ENCODE peak calls at places on chromosomes 3 and 15, in seven cellular contexts. V, G, X, R, D, C and A are unnamed samples.

GRCh38 chr15:36959746-36960145 is 140.6 kb downstream of the MEIS2 start:
- DNase-seq in V (no peak), G (peak; percentile 24), X (no peak), R (no peak), D (peak; percentile 18), C (no peak), A (no peak)

GRCh38 chr15:74333093-74333492 is 34.4 kb downstream of the CYP11A1 start:
- DNase-seq in V (no peak), G (no peak), X (no peak), R (no peak), D (no peak), C (no peak), A (no peak)

GRCh38 chr3:172520332-172520831 is 2.8 kb downstream of the TNFSF10 start:
- DNase-seq in V (no peak), G (peak; percentile 91), X (no peak), R (peak; percentile 66), D (peak; percentile 37), C (no peak), A (no peak)

GRCh38 chr3:59774613-59775012 is 724.8 kb upstream of the CFAP20DC start:
- DNase-seq in V (no peak), G (peak; percentile 54), X (no peak), R (peak; percentile 58), D (peak; percentile 86), C (no peak), A (no peak)

GRCh38 chr3:149898771-149899170 is 71.9 kb downstream of the PFN2 start:
- DNase-seq in V (peak; percentile 24), G (no peak), X (no peak), R (peak; percentile 75), D (peak; percentile 81), C (no peak), A (no peak)

GRCh38 chr3:183182732-183183610 is 20.4 kb upstream of the LAMP3 start:
- DNase-seq in V (no peak), G (no peak), X (no peak), R (peak; percentile 28), D (no peak), C (no peak), A (peak; percentile 31)

GRCh38 chr3:39146611-39147373 is 6.6 kb downstream of the CSRNP1 start:
- DNase-seq in V (no peak), G (peak; percentile 97), X (peak; percentile 74), R (peak; percentile 97), D (peak; percentile 93), C (peak; percentile 89), A (no peak)

GRCh38 chr15:22888120-22888859 is 49.8 kb downstream of the NIPA2 start:
- DNase-seq in V (no peak), G (peak; percentile 80), X (no peak), R (peak; percentile 97), D (peak; percentile 95), C (no peak), A (no peak)

GRCh38 chr15:99977945-99978344 is 244.7 kb upstream of the LYSMD4 start:
- DNase-seq in V (no peak), G (no peak), X (no peak), R (no peak), D (no peak), C (no peak), A (no peak)

GRCh38 chr15:45251888-45252287 is at the start of gene SLC28A2:
- DNase-seq in V (no peak), G (no peak), X (no peak), R (no peak), D (no peak), C (no peak), A (no peak)

GRCh38 chr15:45254405-45255293 is 2.6 kb downstream of the SLC28A2 start:
- DNase-seq in V (no peak), G (peak; percentile 66), X (no peak), R (peak; percentile 44), D (peak; percentile 37), C (no peak), A (no peak)

GRCh38 chr15:45249125-45249780 is 2.8 kb upstream of the SLC28A2 start:
- DNase-seq in V (no peak), G (no peak), X (no peak), R (no peak), D (no peak), C (no peak), A (no peak)

GRCh38 chr15:45253330-45253729 is 1.3 kb downstream of the SLC28A2 start:
- DNase-seq in V (no peak), G (no peak), X (no peak), R (no peak), D (no peak), C (no peak), A (no peak)
- TF ChIP-seq CTCF in V (peak; percentile 31), G (peak; percentile 21), X (no peak), R (peak; percentile 30), D (peak; percentile 25), C (peak; percentile 17), A (peak; percentile 67)

GRCh38 chr15:98174286-98174685 is 213.8 kb downstream of the ARRDC4 start:
- DNase-seq in V (no peak), G (peak; percentile 33), X (no peak), R (no peak), D (no peak), C (no peak), A (no peak)
- TF ChIP-seq CTCF in V (no peak), G (peak; percentile 56), X (no peak), R (no peak), D (no peak), C (no peak), A (no peak)

DNA sequence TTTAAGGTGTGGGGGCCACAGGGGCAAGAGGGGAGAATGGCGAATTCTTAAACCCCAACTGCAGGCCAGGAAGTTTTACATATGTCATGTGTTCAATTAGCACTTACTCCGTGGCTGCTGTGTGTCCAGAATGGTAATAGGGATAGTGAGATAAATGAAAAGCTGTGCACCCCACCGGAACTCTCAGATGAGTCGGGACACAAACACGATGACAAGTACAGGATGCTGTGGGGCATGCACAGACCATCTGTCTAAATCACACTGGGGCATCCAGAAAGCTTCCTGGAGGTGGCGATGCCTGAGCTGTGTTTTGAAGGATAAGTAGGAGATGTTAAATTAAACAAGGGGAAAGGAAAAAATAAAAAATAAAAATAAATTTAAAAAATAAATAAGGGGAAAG is 18.3 kb upstream of the TMEM158 start:
- DNase-seq in V (no peak), G (no peak), X (no peak), R (no peak), D (no peak), C (no peak), A (no peak)
- TF ChIP-seq CTCF in V (no peak), G (no peak), X (no peak), R (no peak), D (no peak), C (no peak), A (no peak)

DNA sequence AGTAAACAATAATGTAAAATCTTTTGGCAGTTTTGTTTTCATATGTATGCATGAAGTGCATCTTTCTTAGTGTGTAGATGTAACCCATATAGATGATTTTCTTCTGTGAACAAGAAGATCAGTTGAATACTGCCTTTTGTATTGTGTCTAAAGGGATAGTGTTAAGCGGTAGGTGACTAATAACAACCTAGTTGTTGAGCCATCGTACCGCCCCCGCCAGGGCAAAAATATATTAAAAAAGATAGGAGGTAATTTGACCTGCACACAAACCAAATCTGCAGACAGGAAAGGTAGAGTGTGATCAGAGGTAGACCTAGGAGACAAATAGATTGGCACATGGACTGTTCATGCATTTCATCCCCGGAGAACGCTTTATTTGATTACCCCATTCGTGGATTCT is 3.3 kb upstream of the GMNC start:
- DNase-seq in V (no peak), G (no peak), X (no peak), R (no peak), D (no peak), C (no peak), A (no peak)
- TF ChIP-seq CTCF in V (no peak), G (peak; percentile 12), X (no peak), R (no peak), D (no peak), C (no peak), A (no peak)

DNA sequence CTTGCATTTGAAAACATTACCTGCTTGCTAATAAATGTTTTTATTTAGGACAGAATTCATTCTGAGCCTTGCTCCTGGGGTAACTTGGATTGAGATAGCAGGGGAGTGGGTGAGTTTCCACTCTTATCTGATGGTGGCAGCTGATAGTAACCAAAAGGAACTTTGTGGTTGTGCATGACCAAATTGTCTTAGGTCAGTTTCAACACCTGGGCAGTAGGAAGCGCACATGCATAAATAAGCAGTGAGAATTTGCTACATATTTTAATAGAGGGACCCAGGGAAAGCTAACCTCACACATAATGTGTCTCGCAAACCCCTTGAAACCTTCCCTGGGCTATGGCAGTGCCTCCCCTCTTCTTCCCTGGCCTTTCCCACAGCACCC is 65.4 kb upstream of the XCR1 start:
- DNase-seq in V (no peak), G (no peak), X (no peak), R (no peak), D (no peak), C (peak; percentile 75), A (peak; percentile 1)
- TF ChIP-seq CTCF in V (no peak), G (no peak), X (no peak), R (no peak), D (no peak), C (no peak), A (no peak)

DNA sequence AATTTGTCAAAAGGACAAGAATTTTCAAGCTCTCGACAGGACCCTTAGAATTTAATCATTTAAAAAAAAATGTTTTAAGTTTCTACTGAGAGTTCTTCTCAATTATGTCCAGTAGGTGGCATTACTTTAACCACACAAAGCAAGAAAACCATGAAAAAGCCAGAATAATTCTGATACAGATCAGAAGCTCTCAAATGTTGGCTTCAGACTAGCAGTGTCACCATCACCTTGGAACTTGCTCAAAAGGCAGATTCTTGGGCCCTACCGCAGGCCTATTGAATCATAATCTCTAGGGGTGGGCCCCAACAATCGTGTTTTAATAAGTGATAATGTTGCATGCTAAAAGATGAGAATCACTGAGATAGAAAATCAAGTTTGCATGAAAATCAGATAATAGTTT is 99.5 kb upstream of the KCNMB2 start:
- DNase-seq in V (peak; percentile 32), G (no peak), X (no peak), R (peak; percentile 73), D (peak; percentile 83), C (no peak), A (no peak)
- TF ChIP-seq CTCF in V (peak; percentile 58), G (peak; percentile 51), X (peak; percentile 58), R (peak; percentile 54), D (peak; percentile 57), C (peak; percentile 2), A (peak; percentile 85)

DNA sequence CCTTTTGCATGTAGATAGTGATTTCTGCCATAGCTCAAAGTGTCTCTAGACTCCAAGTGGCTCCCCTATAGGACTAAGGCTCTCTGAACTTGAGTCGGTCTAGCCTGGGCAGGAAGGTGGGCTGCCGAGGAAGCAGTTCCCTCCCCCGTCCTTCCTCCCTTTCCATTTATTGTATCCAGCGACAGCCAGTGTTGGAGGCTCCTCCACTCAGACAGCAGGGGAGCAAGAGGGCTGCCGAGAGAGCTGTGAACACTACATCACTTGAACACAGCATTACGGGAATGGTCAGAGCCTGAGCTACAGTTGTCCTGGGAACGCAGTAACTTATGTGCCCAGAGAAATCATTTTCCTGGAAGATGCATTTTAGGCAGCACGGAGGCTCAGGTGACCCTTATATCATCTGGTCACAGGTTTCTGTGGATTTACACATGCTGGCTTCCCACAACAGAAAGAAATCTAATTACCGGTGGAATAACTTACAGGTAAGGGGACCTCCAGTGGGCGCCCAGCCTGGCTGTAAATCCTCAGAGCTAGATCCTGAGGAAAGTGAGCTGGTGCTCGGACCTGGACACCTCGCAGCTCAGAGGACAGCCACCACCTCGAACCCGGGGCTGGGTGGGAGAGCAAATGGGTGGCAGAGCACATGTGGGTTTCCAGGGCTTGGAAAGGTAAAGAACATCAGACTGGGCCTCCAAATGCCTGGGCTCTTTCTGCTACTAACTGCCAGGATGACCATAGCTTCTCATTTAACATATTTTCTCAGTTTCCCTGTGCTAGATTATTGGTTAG is 197.1 kb downstream of the UACA start:
- DNase-seq in V (peak; percentile 60), G (no peak), X (no peak), R (no peak), D (no peak), C (no peak), A (peak; percentile 62)
- TF ChIP-seq CTCF in V (peak; percentile 18), G (no peak), X (no peak), R (no peak), D (no peak), C (no peak), A (peak; percentile 38)

GRCh38 chr3:12017487-12017886 is 13.3 kb downstream of the SYN2 start:
- DNase-seq in V (no peak), G (no peak), X (no peak), R (no peak), D (no peak), C (no peak), A (no peak)
- TF ChIP-seq CTCF in V (no peak), G (no peak), X (no peak), R (no peak), D (no peak), C (no peak), A (no peak)